ENCODE peak calls at places on chromosome 5, in six cellular contexts. F, M, H, I, D and N are unnamed samples.

GRCh38 chr5:1134478-1134877 is 22.6 kb upstream of the SLC12A7 start:
- DNase-seq in M (no peak), H (no peak), D (peak; percentile 77), F (no peak), I (no peak), N (peak; percentile 64)

GRCh38 chr5:112857866-112858265 is 3.2 kb upstream of the SRP19 start:
- DNase-seq in M (no peak), I (no peak), F (no peak), H (no peak), D (no peak), N (no peak)

GRCh38 chr5:32805966-32806626 is 95.0 kb downstream of the NPR3 start:
- DNase-seq in D (no peak), H (no peak), M (no peak), F (peak; percentile 75), I (no peak), N (no peak)

GRCh38 chr5:91177085-91177484 is 206.0 kb downstream of the ARRDC3 start:
- DNase-seq in M (no peak), H (no peak), F (no peak), D (no peak), I (no peak), N (no peak)

GRCh38 chr5:2163940-2164490 is 281.3 kb upstream of the IRX4 start:
- DNase-seq in F (no peak), I (no peak), M (no peak), D (no peak), H (no peak), N (no peak)

GRCh38 chr5:130605200-130605599 is 559.9 kb downstream of the HINT1 start:
- DNase-seq in D (no peak), I (peak; percentile 4), M (no peak), H (no peak), F (peak; percentile 17), N (no peak)

GRCh38 chr5:60727032-60727431 is 27.1 kb upstream of the DEPDC1B start:
- DNase-seq in D (no peak), I (no peak), F (peak; percentile 13), M (no peak), H (no peak), N (no peak)

GRCh38 chr5:33649801-33650482 is 209.2 kb downstream of the TARS1 start:
- DNase-seq in H (no peak), F (peak; percentile 12), I (no peak), M (no peak), D (no peak), N (no peak)

GRCh38 chr5:150645070-150645700 is 4.7 kb downstream of the SYNPO start:
- DNase-seq in I (no peak), H (peak; percentile 85), F (no peak), M (no peak), D (no peak), N (peak; percentile 56)

GRCh38 chr5:146193291-146193690 is 10.1 kb upstream of the RBM27 start:
- DNase-seq in I (no peak), F (no peak), H (no peak), D (no peak), M (no peak), N (no peak)

GRCh38 chr5:38707352-38708324 is 138.2 kb upstream of the OSMR start:
- DNase-seq in H (no peak), M (no peak), F (no peak), D (no peak), I (no peak), N (no peak)

GRCh38 chr5:135423158-135423925 is 23.8 kb downstream of the DCANP1 start:
- DNase-seq in H (no peak), M (no peak), F (peak; percentile 21), I (peak; percentile 29), D (no peak), N (no peak)

DNA sequence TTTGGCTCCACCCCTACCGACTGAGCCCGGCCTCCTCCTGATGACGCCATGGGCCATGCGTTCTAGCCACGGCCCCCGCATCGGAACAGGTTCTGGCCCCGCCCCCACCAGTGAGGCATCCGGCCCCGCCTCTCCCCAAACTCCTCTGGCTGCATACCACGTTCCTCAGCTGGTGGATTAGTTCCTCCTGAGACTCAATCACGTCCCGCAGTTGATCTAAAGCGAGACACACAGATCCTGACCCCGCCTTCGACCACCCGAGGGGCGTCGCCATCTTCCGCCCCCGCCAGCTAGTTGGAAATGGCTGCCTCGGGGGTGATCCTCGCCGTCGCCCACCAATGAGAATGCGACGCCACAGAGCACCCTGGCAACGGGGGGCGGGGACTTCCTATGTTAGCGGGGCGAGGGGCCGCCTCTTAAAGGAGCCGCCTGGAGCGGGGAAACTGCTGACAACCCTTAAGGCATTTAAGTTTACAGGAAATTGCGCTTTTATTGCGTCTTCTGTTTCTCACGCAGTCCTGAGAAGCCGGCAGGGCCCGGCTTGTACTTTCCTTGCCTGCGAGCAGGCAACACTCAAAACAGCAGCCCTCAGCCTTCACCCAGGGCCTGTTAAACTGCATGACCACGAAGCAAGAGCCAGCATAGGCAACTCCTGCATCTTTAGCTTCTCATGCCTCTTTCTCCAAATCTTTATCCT is at the start of gene SPATA24:
- DNase-seq in M (peak; percentile 99), H (peak; percentile 98), D (peak; percentile 97), I (peak; percentile 88), F (peak; percentile 96), N (peak; percentile 98)
- TF ChIP-seq POLR2A in M (no peak), H (no peak), D (no peak), I (no peak), F (peak; percentile 36), N (no peak)

GRCh38 chr5:53556001-53556400 is 4.4 kb upstream of the NDUFS4 start:
- DNase-seq in D (no peak), M (no peak), I (no peak), H (no peak), F (no peak), N (no peak)

GRCh38 chr5:53558966-53559365 is 1.5 kb upstream of the NDUFS4 start:
- DNase-seq in D (no peak), I (no peak), H (no peak), M (no peak), F (no peak), N (no peak)

GRCh38 chr5:53557386-53557785 is 3.1 kb upstream of the NDUFS4 start:
- DNase-seq in I (no peak), F (no peak), M (no peak), D (no peak), H (no peak), N (no peak)

GRCh38 chr5:53560028-53560427 is 411 bp upstream of the NDUFS4 start:
- DNase-seq in H (no peak), M (no peak), D (no peak), F (no peak), I (no peak), N (no peak)

DNA sequence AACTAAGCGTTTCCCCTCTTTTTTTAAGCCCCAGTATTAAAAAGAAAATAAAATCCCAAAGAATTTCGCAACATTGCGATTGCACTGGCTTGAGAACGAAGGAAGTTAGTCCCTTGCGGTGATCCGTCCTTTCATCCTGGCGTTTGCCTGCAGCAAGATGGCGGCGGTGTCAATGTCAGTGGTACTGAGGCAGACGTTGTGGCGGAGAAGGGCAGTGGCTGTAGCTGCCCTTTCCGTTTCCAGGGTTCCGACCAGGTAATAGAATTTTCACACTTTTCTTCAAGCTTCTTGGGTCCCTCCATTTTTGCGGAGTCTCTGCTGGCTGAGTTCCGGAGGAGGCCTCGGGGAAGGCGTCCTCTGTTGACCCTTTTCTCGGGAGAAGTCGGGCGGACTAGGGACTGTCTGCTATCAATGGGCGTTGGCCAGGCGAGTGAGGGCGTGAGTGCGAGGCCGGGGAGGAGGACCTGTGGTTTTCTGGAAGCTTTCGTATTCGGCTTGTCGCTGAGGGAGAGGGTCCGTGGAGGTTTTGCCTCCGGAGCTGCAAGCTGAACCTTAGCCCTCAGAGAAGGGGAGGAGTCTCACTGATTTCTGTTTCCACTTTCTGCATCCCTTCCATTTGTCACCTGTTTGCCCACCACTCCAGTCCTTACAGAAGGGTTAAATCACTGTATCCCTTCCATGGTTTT is at the start of gene NDUFS4:
- DNase-seq in H (peak; percentile 89), F (peak; percentile 92), D (peak; percentile 86), I (peak; percentile 84), M (peak; percentile 94), N (peak; percentile 92)
- TF ChIP-seq POLR2A in H (no peak), F (peak; percentile 85), D (no peak), I (peak; percentile 65), M (no peak), N (peak; percentile 71)

DNA sequence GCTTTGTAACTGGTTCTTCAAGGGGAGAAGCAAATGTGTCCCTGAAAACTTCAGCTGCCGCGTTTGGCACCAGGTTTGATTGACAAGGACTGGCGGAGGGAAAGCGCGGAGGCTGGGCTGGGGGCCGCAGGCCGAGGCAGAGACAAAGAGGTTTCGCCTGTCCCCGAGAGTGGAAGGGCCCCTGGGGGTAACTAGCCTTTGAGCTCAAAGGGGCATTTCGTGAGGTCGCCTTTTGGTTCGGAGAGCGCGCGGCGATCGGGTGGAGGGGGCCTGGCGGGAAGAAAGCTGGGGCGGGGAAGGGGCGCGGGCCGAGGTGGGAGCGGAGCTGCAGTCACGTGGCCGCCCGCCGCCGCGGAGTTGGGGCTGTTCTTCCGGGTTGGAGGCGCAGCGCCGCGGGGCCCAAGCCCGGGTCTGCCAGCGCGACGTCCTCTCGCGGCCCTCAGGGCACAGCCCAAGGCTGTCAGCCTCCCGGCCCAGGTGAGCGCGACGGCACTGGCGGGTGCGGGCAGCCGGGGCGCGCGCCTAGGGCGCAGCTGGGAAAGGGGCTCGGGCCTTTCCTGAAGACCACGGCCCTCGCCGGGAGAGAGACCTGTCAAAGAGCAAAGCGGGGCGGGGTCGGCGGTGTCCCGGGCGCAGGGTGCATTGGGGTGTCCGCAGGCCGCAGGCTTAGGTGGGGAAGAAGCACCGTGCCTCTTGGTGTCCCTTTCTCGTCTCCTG is at the start of gene NNT:
- DNase-seq in M (peak; percentile 96), F (peak; percentile 55), H (peak; percentile 62), D (peak; percentile 78), I (no peak), N (peak; percentile 77)
- TF ChIP-seq POLR2A in M (no peak), F (peak; percentile 28), H (no peak), D (no peak), I (no peak), N (peak; percentile 50)

GRCh38 chr5:154206291-154206690 is 15.8 kb downstream of the GALNT10 start:
- DNase-seq in I (no peak), M (no peak), H (no peak), D (no peak), F (no peak), N (no peak)

GRCh38 chr5:154207204-154207603 is 16.7 kb downstream of the GALNT10 start:
- DNase-seq in D (no peak), H (no peak), F (no peak), I (no peak), M (no peak), N (no peak)

GRCh38 chr5:154202379-154203260 is 12.1 kb downstream of the GALNT10 start:
- DNase-seq in D (peak; percentile 53), F (no peak), M (no peak), H (no peak), I (no peak), N (no peak)

GRCh38 chr5:154203798-154204578 is 13.5 kb downstream of the GALNT10 start:
- DNase-seq in F (no peak), D (no peak), I (no peak), H (no peak), M (no peak), N (no peak)

DNA sequence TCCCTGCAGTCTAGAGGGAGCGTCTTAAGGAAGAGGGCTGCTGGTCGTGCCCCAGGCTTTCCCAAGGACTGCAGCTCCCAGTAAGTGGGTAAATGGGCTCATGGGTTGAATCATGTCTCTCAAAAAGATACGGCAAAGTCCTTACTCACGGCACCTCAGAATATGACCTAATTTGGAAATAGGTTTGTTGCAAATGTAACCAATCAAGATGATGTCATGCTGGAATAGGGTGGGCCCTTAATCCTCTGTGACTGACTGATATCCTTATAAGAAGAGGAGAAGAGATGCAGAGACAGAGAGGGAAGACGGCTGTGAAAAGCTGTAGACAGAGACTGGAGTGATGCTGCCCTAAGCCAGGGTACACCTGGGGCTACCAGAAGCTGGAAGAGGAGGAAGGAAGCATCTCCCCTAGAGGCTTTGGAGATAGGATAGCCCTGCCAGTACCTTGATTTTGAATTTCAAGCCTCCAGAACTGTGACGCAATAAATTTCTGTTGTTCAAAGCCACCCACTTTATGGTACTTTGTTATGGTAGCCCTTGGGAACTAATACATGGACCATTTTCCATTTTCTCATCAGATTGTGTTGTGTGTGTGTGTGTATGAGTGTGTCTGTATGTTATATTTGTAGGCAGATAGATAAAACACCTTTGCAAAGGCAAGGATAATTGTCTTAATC is 15.0 kb downstream of the GALNT10 start:
- DNase-seq in F (peak; percentile 45), I (no peak), H (no peak), D (no peak), M (no peak), N (no peak)
- TF ChIP-seq POLR2A in F (no peak), I (no peak), H (no peak), D (no peak), M (no peak), N (no peak)